ENCODE peak calls at places on chromosome 22, in ten cellular contexts. G is stomach, K is sigmoid colon, V is K562, R is H1, Q is suprapubic skin, E is esophagus muscularis mucosa, U is HepG2, Y is GM12878, M is SK-N-SH. W is an unnamed sample.

GRCh38 chr22:24506802-24507438 is 11.8 kb downstream of the UPB1 start:
- DNase-seq in G (no peak), K (no peak), V (no peak), R (no peak), Q (no peak), E (no peak), U (peak; percentile 75), Y (no peak), M (no peak), W (no peak)

GRCh38 chr22:50039669-50040458 is 18.2 kb downstream of the TTLL8 start:
- DNase-seq in G (no peak), K (peak; percentile 57), V (no peak), R (no peak), Q (no peak), E (no peak), U (no peak), Y (no peak), M (no peak), W (no peak)

GRCh38 chr22:24962835-24963234 is 10.3 kb downstream of the KIAA1671 start:
- DNase-seq in G (no peak), K (no peak), V (no peak), R (no peak), Q (no peak), E (no peak), U (no peak), Y (no peak), M (no peak), W (no peak)

GRCh38 chr22:23187871-23188700 is 7.8 kb downstream of the BCR start:
- DNase-seq in G (no peak), K (no peak), V (no peak), R (no peak), Q (no peak), E (no peak), U (no peak), Y (no peak), M (no peak), W (no peak)

GRCh38 chr22:37010976-37011375 is 8.3 kb downstream of the TST start:
- DNase-seq in G (no peak), K (no peak), V (no peak), R (no peak), Q (no peak), E (no peak), U (no peak), Y (no peak), M (no peak), W (no peak)

GRCh38 chr22:50082197-50082715 is 3.0 kb downstream of the MLC1 start:
- DNase-seq in G (no peak), K (no peak), V (no peak), R (no peak), Q (no peak), E (no peak), U (no peak), Y (no peak), M (peak; percentile 47), W (no peak)

GRCh38 chr22:43946391-43946680 is 8.9 kb upstream of the SAMM50 start:
- DNase-seq in G (no peak), K (no peak), V (peak; percentile 33), R (no peak), Q (no peak), E (no peak), U (no peak), Y (no peak), M (peak; percentile 51), W (no peak)

GRCh38 chr22:40432625-40433024 is 62.2 kb downstream of the SGSM3 start:
- DNase-seq in G (no peak), K (no peak), V (no peak), R (no peak), Q (no peak), E (no peak), U (no peak), Y (no peak), M (no peak), W (no peak)

GRCh38 chr22:20249797-20250354 is 18.2 kb downstream of the RTN4R start:
- DNase-seq in G (no peak), K (peak; percentile 78), V (no peak), R (no peak), Q (no peak), E (no peak), U (no peak), Y (no peak), M (no peak), W (no peak)

GRCh38 chr22:37197451-37198289 is 9.6 kb upstream of the C1QTNF6 start:
- DNase-seq in G (peak; percentile 51), K (peak; percentile 89), V (no peak), R (no peak), Q (peak; percentile 75), E (no peak), U (peak; percentile 86), Y (no peak), M (no peak), W (peak; percentile 72)

GRCh38 chr22:24523873-24524272 is 28.7 kb downstream of the UPB1 start:
- DNase-seq in G (peak; percentile 32), K (no peak), V (no peak), R (no peak), Q (no peak), E (no peak), U (no peak), Y (no peak), M (peak; percentile 69), W (no peak)

GRCh38 chr22:19812910-19813309 is 41.8 kb downstream of the GNB1L start:
- DNase-seq in G (peak; percentile 7), K (peak; percentile 26), V (no peak), R (peak; percentile 34), Q (no peak), E (no peak), U (no peak), Y (no peak), M (no peak), W (no peak)

GRCh38 chr22:23103199-23103954 is 33.1 kb downstream of the GNAZ start:
- DNase-seq in G (no peak), K (no peak), V (peak; percentile 57), R (no peak), Q (no peak), E (no peak), U (no peak), Y (no peak), M (no peak), W (no peak)

GRCh38 chr22:40116496-40117200 is 61.1 kb upstream of the TNRC6B start:
- DNase-seq in G (no peak), K (no peak), V (no peak), R (no peak), Q (no peak), E (no peak), U (no peak), Y (no peak), M (no peak), W (no peak)

DNA sequence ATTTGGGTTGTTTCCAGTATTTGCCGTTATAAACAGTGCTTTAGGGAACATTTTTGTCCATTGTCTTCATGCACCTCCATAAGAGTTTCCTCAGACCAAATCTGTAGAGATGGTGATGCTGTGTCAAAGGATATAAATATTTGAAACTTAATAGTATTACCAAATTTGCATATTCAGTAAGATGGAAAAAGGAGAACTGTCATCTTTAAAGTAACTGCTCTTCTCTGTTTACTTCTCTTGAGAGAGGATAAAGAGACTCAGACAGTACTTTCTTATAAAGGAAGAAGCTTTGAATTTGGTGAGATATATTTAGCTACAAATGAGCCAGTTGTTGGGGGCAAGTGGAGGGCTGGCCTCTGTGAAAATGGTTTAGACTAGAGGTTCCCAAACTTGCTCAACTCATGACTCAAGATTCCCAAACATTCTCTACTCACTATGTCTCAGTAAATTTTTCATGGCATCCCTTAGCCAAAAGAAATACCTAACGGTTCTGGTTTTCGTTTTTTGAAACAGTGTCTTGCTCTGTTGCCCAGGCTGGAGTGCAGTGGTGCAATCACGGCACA is 26.2 kb downstream of the SHISA8 start:
- DNase-seq in G (no peak), K (no peak), V (no peak), R (no peak), Q (no peak), E (no peak), U (no peak), Y (no peak), M (no peak), W (no peak)
- TF ChIP-seq EP300 in G (no peak), K (no peak), V (no peak), R (no peak), Q (no peak), E (no peak), U (no peak), Y (no peak), M (no peak), W (no peak)

GRCh38 chr22:46149998-46150549 is at the start of gene PPARA:
- DNase-seq in G (peak; percentile 95), K (peak; percentile 94), V (peak; percentile 97), R (peak; percentile 86), Q (peak; percentile 91), E (no peak), U (peak; percentile 46), Y (no peak), M (peak; percentile 100), W (peak; percentile 96)
- TF ChIP-seq POLR2AphosphoS5 in G (peak; percentile 57), K (peak; percentile 82), V (no peak), R (no peak), Q (no peak), E (no peak), U (no peak), Y (no peak), M (no peak), W (no peak)

DNA sequence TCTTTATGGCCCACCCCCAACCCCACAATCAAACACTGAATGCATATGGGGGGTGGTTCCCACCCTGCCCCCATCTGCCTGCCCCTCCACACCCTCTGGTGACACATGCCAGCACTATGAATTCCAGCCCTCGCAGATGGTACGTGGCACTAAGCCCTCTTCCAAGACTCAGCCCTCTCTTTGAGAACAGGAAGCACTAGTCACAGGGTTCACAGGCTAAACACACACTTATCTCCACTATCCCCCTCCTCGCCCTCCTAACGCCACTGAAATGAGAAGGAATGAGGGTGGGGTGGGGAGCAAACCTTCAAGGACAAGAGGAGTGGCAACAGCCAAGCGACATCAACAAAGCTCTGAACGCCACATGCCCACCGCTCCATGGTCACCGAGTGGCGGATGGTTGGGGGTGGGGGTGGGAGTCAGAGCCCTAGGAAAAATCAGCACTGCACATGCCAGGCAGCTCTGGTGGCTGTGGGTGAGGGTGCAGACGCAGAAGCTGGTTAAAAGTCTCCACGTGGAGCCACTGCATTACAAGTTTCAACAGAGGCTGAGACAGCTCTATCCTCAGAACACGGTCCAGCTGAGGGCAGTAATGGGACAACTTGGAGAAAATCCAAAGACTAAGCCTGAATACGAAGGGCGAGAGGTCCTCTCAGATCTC is 33.6 kb downstream of the TMEM184B start:
- DNase-seq in G (no peak), K (no peak), V (no peak), R (no peak), Q (no peak), E (no peak), U (no peak), Y (no peak), M (no peak), W (no peak)
- TF ChIP-seq CTCF in G (no peak), K (no peak), V (no peak), R (no peak), Q (no peak), E (peak; percentile 25), U (no peak), Y (no peak), M (peak; percentile 15), W (no peak)

DNA sequence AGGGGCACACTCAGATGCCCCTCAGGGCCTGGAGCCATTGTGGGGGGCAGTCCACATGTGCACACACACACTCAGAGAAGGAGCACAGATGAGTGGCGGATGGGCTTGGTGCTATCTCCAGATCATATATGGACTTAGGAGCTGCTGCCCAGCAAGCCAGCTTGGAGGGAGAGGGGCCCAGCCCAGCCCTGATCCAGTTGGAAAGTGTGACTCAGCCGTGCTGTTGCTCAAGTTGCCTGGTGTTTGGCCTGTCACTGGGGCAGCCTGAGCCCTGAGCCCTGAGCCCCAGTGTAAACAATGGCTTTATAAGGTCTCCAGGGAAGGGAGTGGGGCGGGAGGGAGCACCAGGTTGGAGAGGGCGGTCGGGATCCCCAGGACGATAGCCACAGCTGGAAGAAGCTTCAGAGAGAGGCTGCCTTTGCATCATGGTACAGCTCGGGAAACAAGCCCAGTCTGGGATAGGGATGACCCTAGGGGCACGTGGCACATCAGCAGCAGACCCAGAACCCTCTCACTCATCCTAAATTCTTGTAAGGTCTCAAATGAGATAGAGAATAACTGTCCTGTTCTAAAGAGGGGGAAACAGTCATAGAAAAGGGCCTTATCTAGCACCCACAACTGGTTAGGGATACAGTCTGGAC is 4.8 kb downstream of the SELENOM start:
- DNase-seq in G (peak; percentile 69), K (peak; percentile 99), V (no peak), R (no peak), Q (peak; percentile 94), E (peak; percentile 97), U (peak; percentile 84), Y (no peak), M (no peak), W (peak; percentile 79)
- TF ChIP-seq EP300 in G (peak; percentile 76), K (peak; percentile 85), V (no peak), R (no peak), Q (peak; percentile 53), E (peak; percentile 24), U (no peak), Y (no peak), M (no peak), W (peak; percentile 72)